ENCODE peak calls at places on chromosomes 7 and 10, in five cellular contexts. One of them, this sample, is unnamed. For H3K4me1, the result is how much of the 10 kb centered on the place peaks cover.

GRCh38 chr10:8908013-8908412 is 853.5 kb downstream of the GATA3 start:
- DNase-seq in body of pancreas: no peak
- DNase-seq in heart right ventricle: no peak
- DNase-seq in colonic mucosa: no peak
- DNase-seq in stomach: no peak
- DNase-seq in this sample: peak

GRCh38 chr7:107742678-107743566 is 1.0 kb upstream of the CBLL1 start:
- DNase-seq in stomach: peak
- DNase-seq in body of pancreas: no peak
- DNase-seq in colonic mucosa: peak
- DNase-seq in heart right ventricle: peak
- DNase-seq in this sample: peak

GRCh38 chr10:62856021-62856420 is 39.9 kb upstream of the EGR2 start:
- DNase-seq in heart right ventricle: no peak
- DNase-seq in colonic mucosa: no peak
- DNase-seq in body of pancreas: no peak
- DNase-seq in stomach: no peak
- DNase-seq in this sample: no peak

GRCh38 chr7:51263631-51264484 is 52.8 kb downstream of the COBL start:
- DNase-seq in body of pancreas: peak
- DNase-seq in colonic mucosa: peak
- DNase-seq in stomach: peak
- DNase-seq in heart right ventricle: no peak
- DNase-seq in this sample: no peak

GRCh38 chr7:135714534-135715009 is 13.4 kb downstream of the SLC13A4 start:
- DNase-seq in body of pancreas: no peak
- DNase-seq in colonic mucosa: no peak
- DNase-seq in stomach: no peak
- DNase-seq in heart right ventricle: no peak
- DNase-seq in this sample: peak

GRCh38 chr10:88728107-88728763 is 22.2 kb downstream of the LIPK start:
- DNase-seq in heart right ventricle: peak
- DNase-seq in body of pancreas: no peak
- DNase-seq in colonic mucosa: peak
- DNase-seq in stomach: no peak
- DNase-seq in this sample: peak

GRCh38 chr10:78248651-78249464 is 215.2 kb downstream of the RPS24 start:
- DNase-seq in heart right ventricle: no peak
- DNase-seq in colonic mucosa: peak
- DNase-seq in stomach: no peak
- DNase-seq in body of pancreas: peak
- DNase-seq in this sample: no peak

GRCh38 chr7:81051811-81052413 is 133.1 kb upstream of the SEMA3C start:
- DNase-seq in stomach: no peak
- DNase-seq in body of pancreas: no peak
- DNase-seq in colonic mucosa: no peak
- DNase-seq in heart right ventricle: no peak
- DNase-seq in this sample: no peak

GRCh38 chr7:90923576-90923975 is 327.5 kb downstream of the CDK14 start:
- DNase-seq in heart right ventricle: no peak
- DNase-seq in colonic mucosa: no peak
- DNase-seq in stomach: no peak
- DNase-seq in body of pancreas: no peak
- DNase-seq in this sample: no peak

GRCh38 chr7:12217311-12217710 is 6.2 kb downstream of the TMEM106B start:
- DNase-seq in body of pancreas: no peak
- DNase-seq in heart right ventricle: no peak
- DNase-seq in colonic mucosa: no peak
- DNase-seq in stomach: no peak
- DNase-seq in this sample: no peak

GRCh38 chr10:120804020-120804419 is 47.1 kb upstream of the WDR11 start:
- DNase-seq in colonic mucosa: no peak
- DNase-seq in heart right ventricle: no peak
- DNase-seq in body of pancreas: no peak
- DNase-seq in stomach: no peak
- DNase-seq in this sample: no peak

GRCh38 chr7:81162771-81163525 is 244.1 kb upstream of the SEMA3C start:
- DNase-seq in colonic mucosa: no peak
- DNase-seq in heart right ventricle: no peak
- DNase-seq in body of pancreas: no peak
- DNase-seq in stomach: no peak
- DNase-seq in this sample: no peak

DNA sequence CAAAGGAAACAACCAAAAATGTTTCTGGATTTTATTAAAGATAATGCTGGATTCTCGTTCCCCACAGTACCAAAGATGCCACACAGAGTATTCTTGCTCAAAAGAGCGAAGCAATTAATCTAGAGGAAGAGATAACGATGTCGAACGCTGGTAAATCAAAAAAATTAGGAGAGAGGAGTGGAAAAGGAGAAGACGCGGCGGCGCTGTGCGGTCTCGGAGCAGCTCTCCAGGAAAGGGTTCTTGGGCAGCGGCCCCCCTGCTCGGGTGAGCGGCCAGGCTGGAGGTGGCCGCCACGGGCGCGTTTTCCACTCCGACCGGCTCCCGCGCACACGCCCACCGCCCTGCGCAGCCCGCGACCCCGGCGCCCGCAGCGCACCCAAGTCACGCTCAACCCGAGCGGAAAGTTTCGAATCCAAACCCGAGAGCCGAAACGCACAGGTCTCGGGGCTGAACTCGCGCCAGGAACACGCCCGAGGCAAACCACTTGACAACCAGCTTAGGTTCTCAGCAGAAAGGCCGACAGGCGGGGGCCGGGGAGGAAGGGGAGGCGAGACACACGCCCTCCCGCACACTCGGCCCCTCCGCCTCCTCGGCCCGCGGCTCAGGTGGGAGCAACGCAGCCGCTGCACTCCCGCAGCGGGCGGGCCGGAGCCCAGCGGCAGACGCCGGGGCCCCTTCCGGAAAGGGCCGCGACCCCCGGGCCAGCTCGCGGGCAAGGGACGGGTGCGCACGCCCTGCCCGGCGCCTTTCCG is 924 bp downstream of the SRPK2 start:
- DNase-seq in stomach: peak
- DNase-seq in body of pancreas: peak
- DNase-seq in heart right ventricle: peak
- DNase-seq in colonic mucosa: peak
- DNase-seq in this sample: peak
- H3K4me1 ChIP-seq in stomach: under half
- H3K4me1 ChIP-seq in body of pancreas: under half
- H3K4me1 ChIP-seq in heart right ventricle: under half
- H3K4me1 ChIP-seq in colonic mucosa: under half
- H3K4me1 ChIP-seq in this sample: under half

GRCh38 chr7:95526128-95526738 is 40.5 kb downstream of the ASB4 start:
- DNase-seq in body of pancreas: no peak
- DNase-seq in heart right ventricle: no peak
- DNase-seq in colonic mucosa: no peak
- DNase-seq in stomach: no peak
- DNase-seq in this sample: no peak
- TF ChIP-seq CTCF in body of pancreas: no peak
- TF ChIP-seq CTCF in heart right ventricle: no peak
- TF ChIP-seq CTCF in colonic mucosa: no peak
- TF ChIP-seq CTCF in stomach: no peak
- TF ChIP-seq CTCF in this sample: no peak

DNA sequence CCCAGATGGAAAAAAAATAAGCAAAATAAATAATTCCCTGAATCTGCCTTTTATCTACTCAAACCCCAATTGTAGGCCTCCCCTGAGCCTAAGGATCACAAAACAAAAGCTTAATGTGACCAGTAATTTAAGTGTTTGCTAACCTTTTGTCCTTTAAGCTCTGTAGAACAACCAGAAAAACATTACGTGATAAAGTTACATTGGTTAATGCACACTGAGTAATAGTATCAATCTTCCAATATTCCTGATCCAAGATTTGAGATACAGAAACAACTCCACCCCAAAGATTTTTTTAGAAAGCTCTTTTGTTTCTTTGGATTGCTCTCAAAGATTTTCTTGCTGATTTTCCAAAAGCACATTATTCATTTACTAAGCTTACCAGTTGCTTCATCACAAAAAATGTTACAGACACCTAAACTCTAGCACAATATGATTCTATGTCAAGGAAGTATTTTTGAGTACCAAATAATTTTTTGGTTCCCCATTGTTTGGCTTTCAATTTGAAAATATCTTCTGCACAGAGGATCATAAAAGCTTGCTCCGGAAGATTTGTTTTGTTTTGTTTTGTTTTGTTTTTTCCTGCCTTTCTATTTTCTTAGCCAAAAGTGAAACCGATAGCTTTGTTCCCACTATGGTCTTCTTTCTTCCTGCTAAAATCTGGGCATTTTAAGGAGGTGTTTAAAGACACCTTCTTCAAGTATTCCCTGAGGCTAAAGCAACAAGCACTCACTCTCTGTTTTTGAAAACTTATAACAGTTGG is 54.2 kb downstream of the TRIL start:
- DNase-seq in heart right ventricle: no peak
- DNase-seq in colonic mucosa: no peak
- DNase-seq in stomach: no peak
- DNase-seq in body of pancreas: no peak
- DNase-seq in this sample: no peak
- H3K4me3 ChIP-seq in heart right ventricle: peak
- H3K4me3 ChIP-seq in colonic mucosa: no peak
- H3K4me3 ChIP-seq in stomach: peak
- H3K4me3 ChIP-seq in body of pancreas: no peak
- H3K4me3 ChIP-seq in this sample: no peak

GRCh38 chr10:113169853-113170455 is 219.9 kb downstream of the TCF7L2 start:
- DNase-seq in heart right ventricle: no peak
- DNase-seq in body of pancreas: no peak
- DNase-seq in colonic mucosa: no peak
- DNase-seq in stomach: no peak
- DNase-seq in this sample: no peak

GRCh38 chr10:113165643-113166042 is 215.6 kb downstream of the TCF7L2 start:
- DNase-seq in heart right ventricle: no peak
- DNase-seq in colonic mucosa: no peak
- DNase-seq in body of pancreas: no peak
- DNase-seq in stomach: no peak
- DNase-seq in this sample: peak

GRCh38 chr10:113169111-113169510 is 219.1 kb downstream of the TCF7L2 start:
- DNase-seq in stomach: no peak
- DNase-seq in body of pancreas: no peak
- DNase-seq in heart right ventricle: no peak
- DNase-seq in colonic mucosa: no peak
- DNase-seq in this sample: no peak

GRCh38 chr10:113168560-113168959 is 218.5 kb downstream of the TCF7L2 start:
- DNase-seq in body of pancreas: no peak
- DNase-seq in stomach: no peak
- DNase-seq in colonic mucosa: no peak
- DNase-seq in heart right ventricle: no peak
- DNase-seq in this sample: no peak

DNA sequence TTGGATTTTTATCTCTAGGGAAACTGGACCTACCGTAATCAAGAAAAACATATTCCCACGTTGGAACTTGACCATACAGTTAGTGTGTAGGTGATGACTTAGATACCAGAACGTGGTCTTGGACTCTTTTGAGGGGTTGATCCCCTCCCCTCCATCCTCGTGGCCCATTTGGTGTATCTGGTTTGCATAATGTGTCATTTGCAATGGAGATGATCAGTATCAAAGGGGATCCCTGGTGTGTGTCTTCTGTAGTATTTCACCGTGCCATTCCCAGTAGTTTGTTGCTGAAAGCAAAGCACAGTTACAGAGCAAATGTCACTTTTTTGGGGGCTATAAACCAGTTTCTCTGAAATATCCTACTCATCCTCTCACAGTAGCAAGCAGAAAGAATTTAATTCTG is 217.7 kb downstream of the TCF7L2 start:
- DNase-seq in colonic mucosa: no peak
- DNase-seq in body of pancreas: no peak
- DNase-seq in stomach: no peak
- DNase-seq in heart right ventricle: no peak
- DNase-seq in this sample: no peak
- H3K4me1 ChIP-seq in colonic mucosa: under half
- H3K4me1 ChIP-seq in body of pancreas: under half
- H3K4me1 ChIP-seq in stomach: under half
- H3K4me1 ChIP-seq in heart right ventricle: under half
- H3K4me1 ChIP-seq in this sample: under half

This sample was measured in endodermal cell.